ENCODE peak calls at places on chromosome 7, in four cellular contexts. R, Z, G and P are unnamed samples.

GRCh38 chr7:130917669-130918128 is 183.7 kb upstream of the KLF14 start:
- DNase-seq in R (no peak), Z (no peak), G (no peak), P (peak)

GRCh38 chr7:105006367-105007139 is 7.5 kb upstream of the KMT2E start:
- DNase-seq in R (peak), Z (no peak), G (no peak), P (no peak)

GRCh38 chr7:153443031-153443430 is 609.2 kb upstream of the DPP6 start:
- DNase-seq in R (no peak), Z (no peak), G (no peak), P (no peak)

GRCh38 chr7:98628916-98629525 is 11.9 kb downstream of the NPTX2 start:
- DNase-seq in R (no peak), Z (no peak), G (no peak), P (no peak)

GRCh38 chr7:67711706-67712105 is 715.1 kb downstream of the TYW1 start:
- DNase-seq in R (no peak), Z (no peak), G (no peak), P (no peak)

GRCh38 chr7:410395-410910 is 109.2 kb downstream of the PDGFA start:
- DNase-seq in R (no peak), Z (peak), G (no peak), P (no peak)

GRCh38 chr7:4406288-4407058 is 275.6 kb upstream of the FOXK1 start:
- DNase-seq in R (no peak), Z (no peak), G (peak), P (peak)

GRCh38 chr7:137591444-137591843 is 247.9 kb upstream of the PTN start:
- DNase-seq in R (no peak), Z (no peak), G (no peak), P (no peak)

GRCh38 chr7:138338361-138338760 is 121.7 kb upstream of the TRIM24 start:
- DNase-seq in R (no peak), Z (no peak), G (no peak), P (no peak)

GRCh38 chr7:70052691-70053090 is 454.4 kb downstream of the AUTS2 start:
- DNase-seq in R (no peak), Z (no peak), G (no peak), P (no peak)

GRCh38 chr7:55572378-55573233 is at the start of gene VOPP1:
- DNase-seq in R (peak), Z (peak), G (peak), P (peak)

GRCh38 chr7:150406565-150407421 is 27.7 kb downstream of the ZNF775 start:
- DNase-seq in R (no peak), Z (no peak), G (peak), P (no peak)

GRCh38 chr7:43038229-43038628 is 74.2 kb upstream of the HECW1 start:
- DNase-seq in R (no peak), Z (no peak), G (no peak), P (no peak)

GRCh38 chr7:43877968-43878864 is 8.9 kb upstream of the MRPS24 start:
- DNase-seq in R (no peak), Z (no peak), G (no peak), P (no peak)

GRCh38 chr7:114924066-114924712 is 2.3 kb downstream of the MDFIC start:
- DNase-seq in R (no peak), Z (no peak), G (no peak), P (no peak)

GRCh38 chr7:94400643-94401042 is 5.9 kb downstream of the COL1A2 start:
- DNase-seq in R (no peak), Z (no peak), G (no peak), P (no peak)

GRCh38 chr7:50658696-50659095 is 93.5 kb upstream of the DDC start:
- DNase-seq in R (no peak), Z (no peak), G (no peak), P (no peak)

GRCh38 chr7:114414151-114415053 is at the start of gene FOXP2:
- DNase-seq in R (no peak), Z (no peak), G (peak), P (no peak)

GRCh38 chr7:29017666-29018065 is 59.5 kb upstream of the TRIL start:
- DNase-seq in R (no peak), Z (no peak), G (no peak), P (no peak)

GRCh38 chr7:121447939-121448338 is 51.8 kb upstream of the FAM3C start:
- DNase-seq in R (no peak), Z (no peak), G (no peak), P (no peak)

GRCh38 chr7:12770227-12770975 is 83.0 kb downstream of the ARL4A start:
- DNase-seq in R (no peak), Z (no peak), G (peak), P (peak)

GRCh38 chr7:158687406-158687805 is 17.2 kb downstream of the NCAPG2 start:
- DNase-seq in R (peak), Z (no peak), G (no peak), P (no peak)

GRCh38 chr7:1160665-1161010 is 642 bp upstream of the ZFAND2A start:
- DNase-seq in R (peak), Z (no peak), G (peak), P (peak)

GRCh38 chr7:36686499-36686898 is 37.8 kb downstream of the AOAH start:
- DNase-seq in R (no peak), Z (no peak), G (no peak), P (no peak)
- TF ChIP-seq HMGXB4 in R (no peak), Z (no peak), G (no peak), P (no peak)

GRCh38 chr7:26898917-26899316 is 34.5 kb upstream of the SKAP2 start:
- DNase-seq in R (no peak), Z (no peak), G (no peak), P (no peak)

GRCh38 chr7:26900283-26900682 is 35.9 kb upstream of the SKAP2 start:
- DNase-seq in R (no peak), Z (no peak), G (no peak), P (no peak)

GRCh38 chr7:26897928-26898327 is 33.5 kb upstream of the SKAP2 start:
- DNase-seq in R (no peak), Z (no peak), G (no peak), P (no peak)

DNA sequence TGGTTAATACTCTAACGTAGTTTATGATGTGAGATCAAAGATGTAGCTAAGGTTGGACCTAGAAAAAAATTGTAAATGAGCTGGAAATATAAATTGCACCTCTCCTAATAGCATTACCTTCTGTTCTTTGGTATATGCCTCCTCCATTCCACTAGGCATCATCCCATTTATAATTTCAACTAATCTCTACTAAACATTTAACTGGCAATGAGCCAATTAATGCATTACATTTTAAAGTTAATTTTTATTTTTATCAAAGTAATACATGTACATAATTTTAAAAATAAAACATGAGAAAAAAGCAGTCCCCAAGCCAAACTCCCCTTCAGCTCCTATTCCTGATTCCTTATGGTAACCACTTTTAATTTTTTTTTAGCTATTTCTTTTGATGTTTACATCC is 35.1 kb upstream of the SKAP2 start:
- DNase-seq in R (no peak), Z (no peak), G (no peak), P (no peak)
- TF ChIP-seq HMGXB4 in R (no peak), Z (no peak), G (no peak), P (no peak)

GRCh38 chr7:157461805-157462771 is 125.3 kb downstream of the DNAJB6 start:
- DNase-seq in R (no peak), Z (no peak), G (no peak), P (no peak)

GRCh38 chr7:157463245-157463644 is 126.4 kb downstream of the DNAJB6 start:
- DNase-seq in R (no peak), Z (no peak), G (no peak), P (no peak)

GRCh38 chr7:157460721-157461120 is 123.9 kb downstream of the DNAJB6 start:
- DNase-seq in R (no peak), Z (no peak), G (no peak), P (no peak)

GRCh38 chr7:157464111-157464970 is 127.5 kb downstream of the DNAJB6 start:
- DNase-seq in R (no peak), Z (no peak), G (no peak), P (no peak)

DNA sequence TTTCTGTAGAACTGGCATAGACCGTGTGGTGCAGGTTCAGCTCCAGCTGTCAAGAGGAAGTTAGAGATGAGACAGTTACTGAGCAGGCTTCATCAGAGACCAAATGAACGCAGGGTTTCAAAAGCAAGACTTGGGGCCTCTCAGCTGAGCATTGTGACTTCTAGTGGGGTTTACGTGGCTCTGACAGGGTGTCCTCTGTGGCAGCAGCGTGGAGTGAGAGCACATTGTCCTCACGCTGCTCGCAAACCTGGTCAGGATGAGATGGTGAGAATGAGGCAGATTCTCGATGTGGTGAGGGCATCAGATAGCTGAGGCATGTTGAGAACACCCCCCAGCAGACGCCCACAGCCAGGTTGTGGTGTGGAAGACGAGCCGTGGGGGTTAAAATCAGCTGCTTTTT is 126.0 kb downstream of the DNAJB6 start:
- DNase-seq in R (no peak), Z (no peak), G (no peak), P (no peak)
- TF ChIP-seq HMGXB4 in R (no peak), Z (no peak), G (no peak), P (no peak)

DNA sequence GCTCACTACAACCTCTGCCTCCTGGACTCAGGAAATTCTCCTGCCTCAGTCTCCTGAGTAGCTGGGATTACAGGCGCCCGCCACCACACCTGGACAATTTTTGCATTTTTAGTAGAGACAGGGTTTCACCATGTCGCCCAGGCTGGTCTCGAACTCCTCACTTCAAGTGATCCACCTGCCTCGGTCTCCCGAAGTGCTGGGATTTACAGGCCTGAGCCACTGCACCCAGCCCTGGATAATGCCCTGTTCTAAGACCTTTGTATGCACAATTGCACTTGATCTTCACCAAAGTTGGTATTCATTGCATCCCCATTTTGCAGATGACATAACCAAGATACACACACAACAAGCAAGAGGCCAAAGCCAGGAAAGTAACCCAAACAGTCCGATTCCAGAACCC is 97.7 kb upstream of the CARD11 start:
- DNase-seq in R (no peak), Z (no peak), G (no peak), P (no peak)
- TF ChIP-seq HMGXB4 in R (no peak), Z (no peak), G (no peak), P (no peak)

DNA sequence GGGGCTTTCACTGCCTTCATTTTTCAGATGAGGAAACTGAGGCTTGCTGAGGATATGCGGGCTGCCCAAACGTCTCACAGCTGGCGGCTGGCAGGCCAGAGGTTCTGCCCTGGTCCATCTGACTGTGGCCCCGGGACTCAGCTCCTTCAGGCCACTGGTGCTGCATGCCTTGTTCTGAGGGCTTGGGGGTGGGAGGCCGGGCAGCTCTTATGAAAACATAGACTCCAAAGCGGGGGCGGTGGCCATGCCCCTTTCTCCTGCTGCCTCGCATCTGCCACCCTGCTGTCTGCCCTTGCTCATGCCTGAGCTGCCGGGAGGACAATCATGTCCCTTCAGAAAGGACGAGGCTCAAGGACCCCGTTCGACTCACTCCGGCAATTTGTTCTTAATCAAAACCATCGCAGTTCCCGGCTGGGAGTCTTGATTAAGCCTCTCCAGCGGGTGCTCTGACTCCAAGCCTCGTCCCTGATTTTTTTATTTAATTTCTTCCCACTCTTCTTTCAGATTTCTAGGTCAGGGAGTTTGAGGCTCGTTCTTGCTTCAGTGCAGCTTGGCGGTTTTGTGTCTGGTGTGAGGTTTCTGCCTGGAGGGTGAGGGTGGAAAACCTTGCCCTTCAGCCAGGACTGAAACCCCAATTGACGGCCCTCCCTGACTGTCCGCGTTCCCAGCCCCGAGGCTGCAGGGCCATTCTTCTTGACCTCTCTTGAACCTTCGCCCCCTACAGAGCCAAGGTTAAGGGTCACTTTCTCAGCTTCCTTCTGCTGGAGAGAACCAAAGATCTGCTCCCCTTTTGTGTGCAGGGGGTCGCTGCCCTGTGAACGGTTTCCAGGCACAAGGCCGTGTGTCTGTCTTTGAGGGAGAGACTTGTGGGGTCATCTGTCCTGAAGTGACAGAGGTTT is 120.8 kb downstream of the DNAJB6 start:
- DNase-seq in R (no peak), Z (no peak), G (no peak), P (no peak)
- TF ChIP-seq HMGXB4 in R (no peak), Z (no peak), G (no peak), P (no peak)

GRCh38 chr7:22649686-22650085 is 77.3 kb upstream of the IL6 start:
- DNase-seq in R (no peak), Z (no peak), G (no peak), P (no peak)

GRCh38 chr7:22640269-22640668 is 86.7 kb upstream of the IL6 start:
- DNase-seq in R (no peak), Z (no peak), G (no peak), P (no peak)

GRCh38 chr7:22647451-22648257 is 79.3 kb upstream of the IL6 start:
- DNase-seq in R (no peak), Z (no peak), G (no peak), P (no peak)

GRCh38 chr7:22642454-22642853 is 84.5 kb upstream of the IL6 start:
- DNase-seq in R (no peak), Z (no peak), G (no peak), P (no peak)

DNA sequence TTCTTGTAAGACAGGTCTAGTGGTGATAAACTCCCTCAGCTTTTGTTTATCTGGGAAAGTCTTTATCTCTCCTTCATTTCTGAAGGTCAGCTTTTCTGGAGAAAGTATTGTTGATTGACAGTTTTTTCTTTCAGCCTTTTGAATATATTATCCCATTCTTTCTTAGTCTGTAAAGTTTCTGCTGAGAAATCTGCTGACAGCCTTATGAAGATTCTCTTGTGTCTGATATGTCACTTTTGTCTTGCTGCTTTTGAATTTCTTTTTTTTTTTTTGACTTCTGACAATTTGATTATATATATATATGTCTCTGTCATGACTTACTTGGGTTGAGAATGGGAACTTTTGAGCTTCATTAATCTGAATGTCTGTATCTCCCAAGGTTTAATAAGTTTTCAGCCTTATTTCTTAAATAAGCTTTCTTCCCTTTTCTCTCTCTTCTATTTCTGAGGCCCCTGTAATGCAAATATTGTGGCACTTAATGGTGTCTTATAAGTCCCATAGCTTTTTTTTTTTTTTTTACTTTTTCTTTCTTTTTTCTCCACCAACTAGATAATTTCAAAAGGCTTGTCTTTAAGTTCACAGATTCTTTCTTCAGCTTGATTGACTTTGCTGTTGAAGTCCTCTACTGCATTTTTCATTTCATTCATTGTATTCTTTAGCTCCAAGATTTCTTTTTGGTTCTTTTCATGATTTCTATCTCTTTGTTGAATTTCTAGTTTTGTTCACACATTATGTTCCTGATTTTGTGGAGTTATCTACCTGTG is 81.4 kb upstream of the IL6 start:
- DNase-seq in R (no peak), Z (no peak), G (no peak), P (no peak)
- TF ChIP-seq HMGXB4 in R (no peak), Z (no peak), G (no peak), P (no peak)

GRCh38 chr7:76262683-76263402 is 39.6 kb upstream of the HSPB1 start:
- DNase-seq in R (peak), Z (peak), G (peak), P (peak)
- TF ChIP-seq HMGXB4 in R (no peak), Z (no peak), G (no peak), P (no peak)

GRCh38 chr7:32500922-32501341 is 5.6 kb downstream of the AVL9 start:
- DNase-seq in R (no peak), Z (no peak), G (no peak), P (no peak)
- TF ChIP-seq HMGXB4 in R (no peak), Z (no peak), G (no peak), P (no peak)